ENCODE peak calls at places on chromosome 4, in ten cellular contexts. T is HCT116, V is breast epithelium, L is GM23338, U is suprapubic skin, O is sigmoid colon, D is H1, F is GM12878, X is HepG2, Y is K562. M is an unnamed sample. For H3K4me1, the result is how much of the 10 kb centered on the place peaks cover.

GRCh38 chr4:173517781-173518371 is 12.2 kb downstream of the HAND2 start:
- DNase-seq in D (peak), T (no peak), L (peak), Y (no peak), O (peak), F (no peak), V (no peak), U (no peak), X (no peak), M (no peak)

GRCh38 chr4:183544109-183544508 is 39.3 kb downstream of the ING2 start:
- DNase-seq in D (no peak), V (no peak), U (no peak), X (no peak), Y (no peak), F (no peak), T (no peak), L (no peak), O (no peak), M (no peak)

GRCh38 chr4:173525118-173526033 is 4.7 kb downstream of the HAND2 start:
- DNase-seq in V (no peak), L (peak), Y (peak), U (no peak), F (no peak), X (no peak), T (no peak), D (peak), O (peak), M (no peak)

GRCh38 chr4:48779095-48779997 is 733 bp downstream of the FRYL start:
- DNase-seq in L (peak), Y (peak), T (no peak), X (peak), D (peak), V (peak), O (peak), U (peak), F (no peak), M (peak)

GRCh38 chr4:6017030-6017429 is 1.2 kb downstream of the C4orf50 start:
- DNase-seq in T (no peak), Y (no peak), X (peak), F (no peak), O (no peak), L (no peak), U (no peak), V (no peak), D (no peak), M (no peak)

GRCh38 chr4:134812611-134813010 is 611.0 kb upstream of the PABPC4L start:
- DNase-seq in V (no peak), U (no peak), X (no peak), O (no peak), Y (no peak), L (no peak), T (no peak), D (no peak), F (no peak), M (no peak)

GRCh38 chr4:76233967-76234678 is 17.4 kb upstream of the FAM47E start:
- DNase-seq in X (no peak), Y (peak), O (no peak), F (no peak), V (no peak), U (no peak), T (peak), D (peak), L (peak), M (no peak)

GRCh38 chr4:104901438-104901837 is 245.2 kb upstream of the TET2 start:
- DNase-seq in D (no peak), L (peak), U (no peak), Y (no peak), O (no peak), T (peak), X (no peak), V (no peak), F (no peak), M (no peak)

GRCh38 chr4:42488554-42488953 is 91.3 kb downstream of the SHISA3 start:
- DNase-seq in T (no peak), F (no peak), O (no peak), V (no peak), D (no peak), Y (no peak), L (peak), X (no peak), U (no peak), M (no peak)

GRCh38 chr4:153448003-153448731 is 18.0 kb upstream of the TMEM131L start:
- DNase-seq in U (no peak), T (no peak), O (no peak), Y (no peak), L (no peak), X (no peak), D (no peak), F (no peak), V (no peak), M (no peak)

GRCh38 chr4:156495109-156495508 is 476.5 kb downstream of the PDGFC start:
- DNase-seq in T (no peak), L (no peak), X (no peak), D (no peak), F (no peak), Y (no peak), U (no peak), V (no peak), O (no peak), M (no peak)

GRCh38 chr4:124266706-124267105 is 445.8 kb downstream of the ANKRD50 start:
- DNase-seq in X (no peak), T (no peak), D (no peak), U (no peak), F (no peak), O (no peak), L (no peak), V (no peak), Y (no peak), M (no peak)

GRCh38 chr4:123017636-123018390 is 95.4 kb upstream of the NUDT6 start:
- DNase-seq in L (no peak), D (no peak), V (no peak), F (no peak), T (no peak), Y (no peak), O (no peak), U (no peak), X (no peak), M (no peak)

GRCh38 chr4:102299708-102300107 is 45.6 kb downstream of the SLC39A8 start:
- DNase-seq in V (no peak), U (no peak), D (peak), Y (peak), O (no peak), F (no peak), T (peak), X (peak), L (peak), M (peak)

GRCh38 chr4:113064244-113064643 is 14.8 kb downstream of the ANK2 start:
- DNase-seq in X (peak), O (no peak), U (no peak), D (peak), L (peak), F (no peak), Y (no peak), V (no peak), T (no peak), M (no peak)

DNA sequence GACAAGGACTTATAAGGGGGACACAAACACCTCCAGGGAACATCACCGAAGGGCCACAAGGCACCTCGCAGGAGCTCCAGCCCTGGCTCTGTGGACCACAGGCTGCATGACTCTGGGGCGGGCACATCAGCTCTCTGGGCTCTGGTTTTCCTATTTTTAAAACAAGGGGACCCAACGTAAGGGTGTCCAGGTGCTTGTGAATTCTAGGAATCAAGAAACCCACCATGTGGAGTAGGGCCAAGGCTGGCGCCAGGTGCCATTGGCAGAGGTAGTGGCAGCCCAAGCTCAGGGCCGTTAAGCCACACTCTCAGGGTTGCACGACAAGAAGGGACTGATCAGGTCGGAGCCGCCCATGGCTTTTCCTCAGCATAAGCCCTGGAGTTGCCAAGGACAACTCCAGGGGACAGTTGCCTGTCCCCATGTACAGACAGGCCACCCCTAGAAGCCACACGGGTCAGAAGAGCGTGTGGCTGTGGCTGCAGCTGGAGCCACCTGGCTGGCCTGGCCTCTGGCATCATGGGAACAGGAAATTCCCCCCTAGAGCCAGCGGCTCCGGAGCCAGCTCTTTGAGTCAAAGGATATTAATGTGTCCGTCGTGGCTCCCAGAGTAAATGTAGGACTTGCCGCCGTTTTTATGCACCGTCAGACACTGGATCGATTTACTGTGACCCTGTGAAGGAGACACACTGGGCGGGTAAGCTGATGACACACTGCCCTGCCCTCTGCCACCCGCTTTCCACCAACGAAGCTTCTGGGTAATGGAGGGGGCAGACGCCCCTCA is 32.5 kb downstream of the WDR1 start:
- DNase-seq in V (peak), L (no peak), F (no peak), U (peak), T (no peak), X (no peak), O (peak), Y (no peak), D (no peak), M (peak)
- TF ChIP-seq POLR2AphosphoS5 in V (no peak), L (no peak), F (peak), U (no peak), T (no peak), X (no peak), O (no peak), Y (peak), D (no peak), M (no peak)

DNA sequence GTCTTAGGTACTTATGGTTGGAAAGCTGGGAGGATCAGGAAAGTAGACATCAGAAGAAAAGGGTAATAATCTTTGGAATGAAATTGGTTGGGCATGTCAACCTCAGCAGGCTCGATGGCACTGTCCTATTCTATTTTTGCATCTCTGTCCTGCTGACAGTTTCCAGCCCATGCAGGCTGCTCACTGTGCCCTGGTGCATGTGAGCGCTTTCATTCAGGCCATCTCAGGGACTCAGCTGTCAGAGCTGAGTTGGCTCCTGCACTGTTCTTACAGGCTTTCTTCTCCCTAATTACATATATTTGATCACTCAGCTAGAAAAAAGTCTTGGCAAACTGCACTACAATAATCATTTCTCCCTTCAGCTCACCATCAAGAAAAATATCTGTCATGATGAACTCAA is 84.7 kb downstream of the RASL11B start:
- DNase-seq in Y (no peak), V (no peak), U (no peak), O (no peak), X (no peak), T (no peak), F (no peak), L (no peak), D (no peak), M (no peak)
- H3K27ac ChIP-seq in Y (no peak), V (no peak), U (no peak), O (no peak), X (no peak), T (no peak), F (no peak), L (no peak), D (no peak), M (no peak)

DNA sequence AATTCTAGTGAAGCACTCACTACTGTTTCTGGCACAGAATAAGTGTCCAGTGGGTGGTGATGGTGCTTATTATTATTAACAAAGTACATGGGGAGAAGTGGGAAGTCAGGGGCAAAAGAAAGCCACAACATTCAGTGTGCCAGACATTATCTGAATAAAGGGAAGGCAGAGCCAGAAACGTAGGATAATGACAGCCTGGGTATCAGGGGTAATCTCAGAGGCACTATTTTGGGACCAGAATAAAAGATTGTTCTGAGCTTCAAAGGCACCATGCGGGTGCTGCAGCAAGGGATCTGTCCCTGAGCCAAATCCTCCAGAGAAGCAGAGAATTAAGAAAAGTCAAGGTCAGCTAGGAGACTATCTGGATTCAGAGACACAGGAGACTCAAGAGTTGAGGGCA is 328.8 kb upstream of the GATB start:
- DNase-seq in V (no peak), U (no peak), L (no peak), X (no peak), O (no peak), T (no peak), D (no peak), Y (no peak), F (no peak), M (no peak)
- H3K4me1 ChIP-seq in V (under half), U (under half), L (under half), X (under half), O (under half), T (under half), D (under half), Y (under half), F (under half), M (under half)

GRCh38 chr4:168852387-168852786 is 157.7 kb downstream of the CBR4 start:
- DNase-seq in D (no peak), V (no peak), Y (no peak), F (no peak), L (no peak), X (no peak), U (no peak), T (no peak), O (no peak), M (no peak)

GRCh38 chr4:168853770-168854169 is 156.3 kb downstream of the CBR4 start:
- DNase-seq in X (no peak), L (no peak), Y (no peak), D (no peak), U (no peak), T (no peak), F (peak), V (no peak), O (no peak), M (no peak)

GRCh38 chr4:168856312-168856711 is 153.7 kb downstream of the CBR4 start:
- DNase-seq in Y (no peak), F (no peak), L (no peak), D (no peak), U (no peak), O (no peak), V (no peak), T (no peak), X (no peak), M (no peak)

GRCh38 chr4:168852933-168853713 is 156.9 kb downstream of the CBR4 start:
- DNase-seq in V (no peak), F (peak), U (no peak), T (no peak), L (no peak), O (no peak), Y (no peak), D (no peak), X (no peak), M (no peak)

DNA sequence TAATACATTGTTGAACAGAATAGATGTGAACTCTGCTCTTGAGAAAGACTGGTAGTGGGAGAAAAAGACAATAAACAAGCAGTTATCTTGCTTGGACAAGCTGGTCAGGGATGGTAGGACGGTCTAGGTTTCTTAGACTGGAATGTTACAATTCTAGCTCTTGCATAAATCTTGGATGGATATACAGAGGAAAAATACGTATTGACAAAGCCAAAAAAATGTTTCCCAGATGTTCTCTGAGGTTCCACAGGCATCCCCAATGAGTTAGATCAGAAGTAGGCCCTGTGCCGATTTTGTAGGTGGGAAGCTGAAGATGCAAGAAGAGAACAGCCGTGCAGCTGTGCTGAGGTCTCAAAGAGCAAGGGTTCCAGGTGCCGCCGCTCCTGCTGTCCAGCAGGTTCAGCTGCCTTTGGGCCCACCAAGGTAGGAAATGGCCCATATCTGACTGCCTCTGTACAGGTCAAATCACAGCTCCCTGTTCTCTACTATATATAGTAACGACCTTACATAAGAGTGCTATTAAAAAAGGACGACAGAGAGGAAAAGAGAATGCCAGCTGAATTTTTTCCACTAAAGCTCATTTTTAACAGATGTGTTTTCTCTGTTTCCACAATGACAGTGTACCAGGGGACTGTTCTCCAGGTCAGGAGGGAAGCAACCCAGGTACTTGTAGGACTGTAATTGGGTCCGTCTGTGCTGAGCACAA is 155.7 kb downstream of the CBR4 start:
- DNase-seq in X (no peak), T (no peak), O (peak), L (no peak), D (no peak), F (no peak), U (no peak), V (no peak), Y (no peak), M (no peak)
- TF ChIP-seq POLR2AphosphoS5 in X (no peak), T (no peak), O (peak), L (no peak), D (no peak), F (no peak), U (no peak), V (peak), Y (no peak), M (no peak)

DNA sequence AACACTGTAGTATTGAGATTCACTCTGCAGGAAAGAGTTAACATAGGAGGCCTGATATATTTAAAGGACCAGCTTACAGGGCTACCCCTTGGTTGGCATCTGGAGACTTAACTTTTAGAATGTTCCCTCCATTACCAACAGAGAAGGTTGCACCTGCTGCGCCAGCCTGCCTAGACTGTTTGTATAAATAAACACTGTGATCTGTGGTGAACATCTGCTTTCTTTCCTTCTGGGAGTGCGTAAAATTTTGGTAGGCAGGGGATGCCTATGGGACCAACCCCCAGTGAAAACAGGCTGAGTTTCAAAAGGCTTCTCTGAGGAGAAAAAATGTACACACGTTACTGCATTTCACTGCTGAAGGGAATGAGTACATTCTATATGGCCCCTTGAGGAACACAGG is 14.0 kb downstream of the CENPC start:
- DNase-seq in T (no peak), F (no peak), D (no peak), X (no peak), V (no peak), O (no peak), L (no peak), Y (no peak), U (no peak), M (no peak)
- H3K27ac ChIP-seq in T (no peak), F (no peak), D (no peak), X (no peak), V (no peak), O (no peak), L (no peak), Y (peak), U (no peak), M (no peak)

DNA sequence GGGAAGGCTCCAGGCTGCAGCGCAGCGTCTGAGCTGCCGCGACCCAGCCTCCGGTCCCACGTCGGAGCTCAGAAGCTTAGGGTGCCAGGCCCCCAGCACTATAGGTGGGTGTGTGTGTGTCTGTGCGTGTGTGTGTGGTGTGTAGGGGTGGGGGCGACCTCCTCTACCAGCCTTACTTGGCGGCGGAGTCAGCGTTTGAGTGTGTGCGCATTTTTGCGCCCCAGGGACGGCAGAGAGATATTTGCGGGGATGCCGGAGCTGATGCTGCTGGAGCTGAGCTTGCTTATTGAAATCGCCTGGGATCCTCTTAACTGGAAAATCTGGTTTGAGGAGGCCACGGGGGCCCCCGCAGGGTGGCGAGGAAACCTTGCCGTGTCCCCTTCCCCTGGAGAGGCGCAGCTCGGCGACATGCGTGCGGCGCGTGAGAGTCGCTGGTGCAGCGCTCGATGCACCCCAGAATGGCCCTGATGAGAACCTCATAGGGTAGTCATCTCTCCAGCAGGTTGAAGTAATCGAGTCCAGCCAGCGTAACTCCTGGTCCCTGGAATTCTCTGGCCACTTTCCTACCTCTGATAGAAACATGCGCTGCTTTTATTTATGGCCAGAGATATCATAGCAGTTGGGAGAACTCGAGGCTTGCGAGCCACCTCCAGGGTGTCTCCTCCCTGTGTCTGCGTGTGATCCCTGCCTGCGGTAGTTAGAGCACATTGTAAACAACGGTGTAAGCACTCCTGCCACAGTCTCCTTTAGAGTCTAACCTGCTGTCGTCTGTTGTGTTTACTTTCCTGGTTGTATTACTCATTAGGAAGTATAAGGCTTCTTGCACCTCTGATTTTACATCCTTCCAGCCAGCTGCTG is 2.7 kb downstream of the ADGRL3 start:
- DNase-seq in O (no peak), X (no peak), D (peak), Y (no peak), T (no peak), L (peak), F (no peak), U (no peak), V (no peak), M (no peak)
- H3K4me1 ChIP-seq in O (under half), X (under half), D (under half), Y (under half), T (under half), L (under half), F (under half), U (under half), V (under half), M (under half)

DNA sequence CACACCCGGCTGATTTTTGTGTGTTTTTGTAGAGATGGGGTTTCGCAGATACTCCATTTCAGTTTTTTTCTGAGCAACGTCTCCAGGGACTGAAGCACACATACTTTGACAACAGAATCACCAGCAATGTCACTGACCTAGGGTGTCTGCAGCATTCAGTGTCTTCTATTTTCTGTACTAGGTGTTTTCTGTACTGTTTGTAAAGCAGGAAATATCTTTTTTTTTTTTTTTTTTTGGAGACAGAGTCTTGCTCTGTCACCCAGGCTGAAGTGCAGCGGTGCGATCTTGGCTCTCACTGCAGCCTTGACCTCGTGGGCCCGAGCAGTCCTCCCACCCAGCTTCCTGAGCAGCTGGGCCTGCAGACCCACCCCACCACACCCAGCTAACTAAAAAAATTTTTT is 8.8 kb downstream of the ADD1 start:
- DNase-seq in F (peak), T (no peak), U (no peak), Y (peak), O (no peak), L (no peak), X (no peak), V (no peak), D (no peak), M (no peak)
- TF ChIP-seq POLR2AphosphoS5 in F (no peak), T (no peak), U (no peak), Y (no peak), O (no peak), L (no peak), X (no peak), V (no peak), D (no peak), M (no peak)

M was measured in stomach.